ENCODE peak calls at places on chromosomes 1 and 21, in five cellular contexts. U is EL, Z is stromal cell of bone marrow, D is activated T-cell treated with anti-CD3 and anti-CD28 coated beads for 24 hours, V is NCI-H446 treated with DMSO at 0.1 percent for 48 hours. W is an unnamed sample.

GRCh38 chr21:25298512-25299491 is 308.5 kb downstream of the MRPL39 start:
- DNase-seq in U (no peak), Z (no peak), D (no peak), V (no peak), W (no peak)

GRCh38 chr1:210407207-210407886 is 78.6 kb downstream of the HHAT start:
- DNase-seq in U (peak; percentile 66), Z (no peak), D (peak; percentile 65), V (no peak), W (peak; percentile 37)

GRCh38 chr1:167673285-167673684 is 43.3 kb downstream of the RCSD1 start:
- DNase-seq in U (no peak), Z (no peak), D (no peak), V (no peak), W (no peak)

GRCh38 chr1:32055426-32055825 is 17.3 kb upstream of the TMEM39B start:
- DNase-seq in U (no peak), Z (no peak), D (no peak), V (no peak), W (no peak)

GRCh38 chr1:18583326-18583941 is 47.2 kb upstream of the PAX7 start:
- DNase-seq in U (no peak), Z (peak; percentile 13), D (no peak), V (peak; percentile 71), W (no peak)

GRCh38 chr1:156881101-156881500 is 12.4 kb upstream of the PEAR1 start:
- DNase-seq in U (no peak), Z (no peak), D (no peak), V (no peak), W (no peak)

GRCh38 chr1:94422115-94422820 is 4.1 kb downstream of the ABCD3 start:
- DNase-seq in U (peak; percentile 55), Z (no peak), D (no peak), V (no peak), W (no peak)

GRCh38 chr1:192491804-192492554 is 83.6 kb upstream of the RGS1 start:
- DNase-seq in U (no peak), Z (peak; percentile 64), D (no peak), V (no peak), W (no peak)

GRCh38 chr1:54064244-54064643 is 10.8 kb downstream of the TCEANC2 start:
- DNase-seq in U (no peak), Z (no peak), D (no peak), V (no peak), W (no peak)

GRCh38 chr1:89631756-89632155 is 1.2 kb upstream of the LRRC8C start:
- DNase-seq in U (no peak), Z (no peak), D (no peak), V (no peak), W (no peak)

GRCh38 chr1:236982380-236982779 is 21.9 kb downstream of the MT1HL1 start:
- DNase-seq in U (no peak), Z (no peak), D (no peak), V (no peak), W (no peak)

GRCh38 chr1:26677306-26678115 is 18.3 kb upstream of the ARID1A start:
- DNase-seq in U (peak; percentile 75), Z (peak; percentile 46), D (peak; percentile 21), V (peak; percentile 35), W (peak; percentile 49)

GRCh38 chr1:53390261-53390660 is 62.4 kb upstream of the LRP8 start:
- DNase-seq in U (no peak), Z (no peak), D (no peak), V (peak; percentile 84), W (no peak)

GRCh38 chr1:180854001-180854400 is 58.7 kb upstream of the KIAA1614 start:
- DNase-seq in U (no peak), Z (no peak), D (no peak), V (no peak), W (no peak)

GRCh38 chr21:43283136-43283924 is 114.5 kb downstream of the CRYAA start:
- DNase-seq in U (no peak), Z (no peak), D (no peak), V (no peak), W (no peak)

GRCh38 chr1:208160259-208160819 is 83.8 kb downstream of the PLXNA2 start:
- DNase-seq in U (no peak), Z (no peak), D (no peak), V (no peak), W (no peak)

GRCh38 chr21:36850372-36850771 is 116.1 kb downstream of the HLCS start:
- DNase-seq in U (no peak), Z (no peak), D (no peak), V (no peak), W (no peak)

GRCh38 chr1:230415405-230416119 is 10.6 kb downstream of the PGBD5 start:
- DNase-seq in U (no peak), Z (no peak), D (no peak), V (no peak), W (no peak)

GRCh38 chr1:81119319-81119718 is 681.4 kb upstream of the ADGRL2 start:
- DNase-seq in U (no peak), Z (no peak), D (no peak), V (no peak), W (no peak)

GRCh38 chr1:23643668-23644554 is 47.7 kb upstream of the RPL11 start:
- DNase-seq in U (no peak), Z (no peak), D (no peak), V (no peak), W (no peak)

GRCh38 chr1:179728266-179728665 is 14.8 kb upstream of the FAM163A start:
- DNase-seq in U (no peak), Z (no peak), D (no peak), V (no peak), W (no peak)

GRCh38 chr1:109792056-109792831 is 28.5 kb upstream of the EPS8L3 start:
- DNase-seq in U (peak; percentile 96), Z (peak; percentile 62), D (no peak), V (peak; percentile 61), W (no peak)

GRCh38 chr1:226950875-226951274 is 10.8 kb downstream of the COQ8A start:
- DNase-seq in U (no peak), Z (no peak), D (no peak), V (no peak), W (no peak)

GRCh38 chr1:158286966-158287365 is 2.8 kb upstream of the CD1C start:
- DNase-seq in U (no peak), Z (no peak), D (no peak), V (no peak), W (no peak)